ENCODE peak calls at places on chromosome 9, in eight cellular contexts. B is dorsolateral prefrontal cortex; Z is NAMALWA; X is effector memory CD8-positive, alpha-beta T cell; W is sciatic nerve; J is mammary epithelial cell; P is stimulated activated CD8-positive, alpha-beta memory T cell treated with anti-CD3 and anti-CD28 coated beads, Interleukin-7, amount 100 ng/mL, for 24 hours; I is uterus. V is an unnamed sample.

GRCh38 chr9:129100383-129101169 is 10.0 kb downstream of the CRAT start:
- DNase-seq in J (peak), X (no peak), Z (no peak), I (no peak), W (no peak), B (no peak), P (no peak), V (no peak)

GRCh38 chr9:12972608-12973589 is 198.1 kb downstream of the LURAP1L start:
- DNase-seq in B (peak), Z (no peak), J (no peak), W (no peak), I (no peak), X (no peak), P (no peak), V (no peak)

GRCh38 chr9:92424340-92424739 is at the start of gene OMD:
- DNase-seq in P (no peak), X (no peak), B (no peak), Z (no peak), I (no peak), J (no peak), W (no peak), V (no peak)

GRCh38 chr9:124934290-124934689 is 6.6 kb downstream of the GOLGA1 start:
- DNase-seq in J (no peak), I (no peak), P (no peak), Z (peak), W (no peak), B (no peak), X (no peak), V (no peak)

GRCh38 chr9:132183715-132184114 is 21.9 kb downstream of the NTNG2 start:
- DNase-seq in W (no peak), P (no peak), I (no peak), Z (no peak), J (no peak), X (no peak), B (no peak), V (no peak)

GRCh38 chr9:114367823-114368609 is 19.8 kb downstream of the AKNA start:
- DNase-seq in Z (peak), B (no peak), P (no peak), X (no peak), I (no peak), W (no peak), J (no peak), V (no peak)

GRCh38 chr9:93098236-93098946 is 2.4 kb downstream of the CARD19 start:
- DNase-seq in X (peak), I (peak), J (peak), W (peak), P (peak), B (peak), Z (no peak), V (no peak)

GRCh38 chr9:86637515-86637914 is 283.3 kb upstream of the TUT7 start:
- DNase-seq in B (no peak), X (no peak), Z (peak), J (no peak), I (peak), W (peak), P (no peak), V (no peak)

GRCh38 chr9:94818196-94818541 is 91.7 kb downstream of the AOPEP start:
- DNase-seq in I (no peak), P (no peak), X (no peak), J (peak), B (no peak), Z (no peak), W (no peak), V (no peak)